ENCODE peak calls at places on chromosomes 4 and X, in four cellular contexts. One of them, this sample, is unnamed.
A peak's percentile ranks its signal among the peaks of the same experiment; 100 is the strongest.

GRCh38 chr4:6530301-6530700 is 44.7 kb upstream of the MAN2B2 start:
- DNase-seq in smooth muscle cell of the brain vasculature: no peak
- DNase-seq in IMR-90: no peak
- DNase-seq in osteocyte: no peak
- DNase-seq in this sample: no peak

GRCh38 chr4:10106421-10107039 is 10.1 kb downstream of the WDR1 start:
- DNase-seq in smooth muscle cell of the brain vasculature: peak; percentile 80
- DNase-seq in IMR-90: peak; percentile 97
- DNase-seq in osteocyte: peak; percentile 90
- DNase-seq in this sample: no peak

GRCh38 chr4:118950224-118950623 is 61.6 kb downstream of the SYNPO2 start:
- DNase-seq in smooth muscle cell of the brain vasculature: no peak
- DNase-seq in IMR-90: no peak
- DNase-seq in osteocyte: no peak
- DNase-seq in this sample: no peak

GRCh38 chr4:118389731-118390520 is 37.1 kb upstream of the PRSS12 start:
- DNase-seq in smooth muscle cell of the brain vasculature: no peak
- DNase-seq in IMR-90: peak; percentile 58
- DNase-seq in osteocyte: no peak
- DNase-seq in this sample: no peak

GRCh38 chr4:122639181-122639580 is 18.3 kb upstream of the IL21 start:
- DNase-seq in smooth muscle cell of the brain vasculature: no peak
- DNase-seq in IMR-90: no peak
- DNase-seq in osteocyte: no peak
- DNase-seq in this sample: no peak

GRCh38 chr4:174763454-174764104 is 65.5 kb downstream of the GLRA3 start:
- DNase-seq in smooth muscle cell of the brain vasculature: no peak
- DNase-seq in IMR-90: no peak
- DNase-seq in osteocyte: no peak
- DNase-seq in this sample: no peak

GRCh38 chrX:17411189-17411588 is 36.2 kb downstream of the NHS start:
- DNase-seq in smooth muscle cell of the brain vasculature: no peak
- DNase-seq in IMR-90: no peak
- DNase-seq in osteocyte: no peak
- DNase-seq in this sample: no peak

GRCh38 chrX:69503228-69503834 is 795 bp upstream of the NALF2 start:
- DNase-seq in smooth muscle cell of the brain vasculature: no peak
- DNase-seq in IMR-90: no peak
- DNase-seq in osteocyte: peak; percentile 49
- DNase-seq in this sample: no peak

GRCh38 chr4:95124906-95125504 is 367.2 kb downstream of the BMPR1B start:
- DNase-seq in smooth muscle cell of the brain vasculature: peak; percentile 61
- DNase-seq in IMR-90: peak; percentile 76
- DNase-seq in osteocyte: no peak
- DNase-seq in this sample: no peak

GRCh38 chr4:185847352-185848078 is 35.5 kb upstream of the SORBS2 start:
- DNase-seq in smooth muscle cell of the brain vasculature: no peak
- DNase-seq in IMR-90: peak; percentile 73
- DNase-seq in osteocyte: no peak
- DNase-seq in this sample: no peak

GRCh38 chrX:153225438-153226098 is 46.5 kb downstream of the MAGEA1 start:
- DNase-seq in smooth muscle cell of the brain vasculature: no peak
- DNase-seq in IMR-90: no peak
- DNase-seq in osteocyte: no peak
- DNase-seq in this sample: no peak

GRCh38 chr4:85684676-85685075 is 209.7 kb downstream of the ARHGAP24 start:
- DNase-seq in smooth muscle cell of the brain vasculature: no peak
- DNase-seq in IMR-90: no peak
- DNase-seq in osteocyte: no peak
- DNase-seq in this sample: no peak

This sample was measured in type B pancreatic cell.